ENCODE peak calls at places on chromosomes 6 and 20, in seven cellular contexts. One of them, this sample, is unnamed.

GRCh38 chr6:105985816-105986632 is 100.1 kb upstream of the PRDM1 start:
- DNase-seq in heart right ventricle: peak
- DNase-seq in pancreas: no peak
- DNase-seq in CD8-positive, alpha-beta T cell: no peak
- DNase-seq in fibroblast of mammary gland: no peak
- DNase-seq in activated CD8-positive, alpha-beta T cell treated with anti-CD3 and anti-CD28 coated beads for 36 hours: no peak
- DNase-seq in body of pancreas: no peak
- DNase-seq in this sample: peak

GRCh38 chr20:38032585-38033329 is 499 bp downstream of the TTI1 start:
- DNase-seq in heart right ventricle: no peak
- DNase-seq in CD8-positive, alpha-beta T cell: peak
- DNase-seq in fibroblast of mammary gland: no peak
- DNase-seq in activated CD8-positive, alpha-beta T cell treated with anti-CD3 and anti-CD28 coated beads for 36 hours: peak
- DNase-seq in pancreas: no peak
- DNase-seq in body of pancreas: no peak
- DNase-seq in this sample: peak

GRCh38 chr20:37741055-37741454 is 47.2 kb downstream of the CTNNBL1 start:
- DNase-seq in activated CD8-positive, alpha-beta T cell treated with anti-CD3 and anti-CD28 coated beads for 36 hours: no peak
- DNase-seq in CD8-positive, alpha-beta T cell: no peak
- DNase-seq in pancreas: no peak
- DNase-seq in fibroblast of mammary gland: peak
- DNase-seq in heart right ventricle: no peak
- DNase-seq in body of pancreas: no peak
- DNase-seq in this sample: no peak

GRCh38 chr20:4026093-4026601 is 10.8 kb upstream of the RNF24 start:
- DNase-seq in body of pancreas: no peak
- DNase-seq in CD8-positive, alpha-beta T cell: no peak
- DNase-seq in activated CD8-positive, alpha-beta T cell treated with anti-CD3 and anti-CD28 coated beads for 36 hours: no peak
- DNase-seq in heart right ventricle: no peak
- DNase-seq in fibroblast of mammary gland: peak
- DNase-seq in pancreas: no peak
- DNase-seq in this sample: no peak

GRCh38 chr6:13813621-13814175 is 659 bp downstream of the MCUR1 start:
- DNase-seq in fibroblast of mammary gland: peak
- DNase-seq in pancreas: peak
- DNase-seq in CD8-positive, alpha-beta T cell: no peak
- DNase-seq in activated CD8-positive, alpha-beta T cell treated with anti-CD3 and anti-CD28 coated beads for 36 hours: no peak
- DNase-seq in body of pancreas: peak
- DNase-seq in heart right ventricle: peak
- DNase-seq in this sample: peak

GRCh38 chr20:2165871-2166270 is 64.2 kb downstream of the STK35 start:
- DNase-seq in CD8-positive, alpha-beta T cell: no peak
- DNase-seq in activated CD8-positive, alpha-beta T cell treated with anti-CD3 and anti-CD28 coated beads for 36 hours: no peak
- DNase-seq in pancreas: no peak
- DNase-seq in heart right ventricle: no peak
- DNase-seq in body of pancreas: no peak
- DNase-seq in fibroblast of mammary gland: no peak
- DNase-seq in this sample: no peak

GRCh38 chr20:53934421-53935352 is 135.7 kb downstream of the BCAS1 start:
- DNase-seq in heart right ventricle: no peak
- DNase-seq in body of pancreas: no peak
- DNase-seq in pancreas: no peak
- DNase-seq in CD8-positive, alpha-beta T cell: no peak
- DNase-seq in fibroblast of mammary gland: peak
- DNase-seq in activated CD8-positive, alpha-beta T cell treated with anti-CD3 and anti-CD28 coated beads for 36 hours: peak
- DNase-seq in this sample: peak

GRCh38 chr6:161701051-161701450 is 427.2 kb upstream of the AGPAT4 start:
- DNase-seq in fibroblast of mammary gland: no peak
- DNase-seq in heart right ventricle: no peak
- DNase-seq in pancreas: no peak
- DNase-seq in CD8-positive, alpha-beta T cell: no peak
- DNase-seq in activated CD8-positive, alpha-beta T cell treated with anti-CD3 and anti-CD28 coated beads for 36 hours: no peak
- DNase-seq in body of pancreas: no peak
- DNase-seq in this sample: no peak

GRCh38 chr20:16671753-16672152 is 58.1 kb upstream of the SNRPB2 start:
- DNase-seq in CD8-positive, alpha-beta T cell: no peak
- DNase-seq in heart right ventricle: no peak
- DNase-seq in pancreas: no peak
- DNase-seq in activated CD8-positive, alpha-beta T cell treated with anti-CD3 and anti-CD28 coated beads for 36 hours: no peak
- DNase-seq in body of pancreas: no peak
- DNase-seq in fibroblast of mammary gland: no peak
- DNase-seq in this sample: no peak

GRCh38 chr6:83474309-83474708 is 38.0 kb upstream of the PRSS35 start:
- DNase-seq in CD8-positive, alpha-beta T cell: no peak
- DNase-seq in fibroblast of mammary gland: peak
- DNase-seq in pancreas: no peak
- DNase-seq in activated CD8-positive, alpha-beta T cell treated with anti-CD3 and anti-CD28 coated beads for 36 hours: no peak
- DNase-seq in body of pancreas: no peak
- DNase-seq in heart right ventricle: no peak
- DNase-seq in this sample: peak

GRCh38 chr6:104566411-104566810 is 293.3 kb downstream of the HACE1 start:
- DNase-seq in activated CD8-positive, alpha-beta T cell treated with anti-CD3 and anti-CD28 coated beads for 36 hours: no peak
- DNase-seq in heart right ventricle: no peak
- DNase-seq in pancreas: no peak
- DNase-seq in body of pancreas: no peak
- DNase-seq in fibroblast of mammary gland: peak
- DNase-seq in CD8-positive, alpha-beta T cell: no peak
- DNase-seq in this sample: no peak

GRCh38 chr6:123074616-123075015 is 78.6 kb downstream of the CLVS2 start:
- DNase-seq in CD8-positive, alpha-beta T cell: no peak
- DNase-seq in heart right ventricle: no peak
- DNase-seq in activated CD8-positive, alpha-beta T cell treated with anti-CD3 and anti-CD28 coated beads for 36 hours: no peak
- DNase-seq in pancreas: no peak
- DNase-seq in fibroblast of mammary gland: no peak
- DNase-seq in body of pancreas: no peak
- DNase-seq in this sample: no peak

GRCh38 chr6:27604986-27605385 is 132.1 kb upstream of the ZNF184 start:
- DNase-seq in body of pancreas: no peak
- DNase-seq in fibroblast of mammary gland: peak
- DNase-seq in pancreas: no peak
- DNase-seq in heart right ventricle: no peak
- DNase-seq in activated CD8-positive, alpha-beta T cell treated with anti-CD3 and anti-CD28 coated beads for 36 hours: no peak
- DNase-seq in CD8-positive, alpha-beta T cell: no peak
- DNase-seq in this sample: no peak

GRCh38 chr20:1933465-1933870 is 38.3 kb downstream of the SIRPA start:
- DNase-seq in pancreas: peak
- DNase-seq in heart right ventricle: peak
- DNase-seq in activated CD8-positive, alpha-beta T cell treated with anti-CD3 and anti-CD28 coated beads for 36 hours: no peak
- DNase-seq in fibroblast of mammary gland: peak
- DNase-seq in body of pancreas: peak
- DNase-seq in CD8-positive, alpha-beta T cell: no peak
- DNase-seq in this sample: no peak

GRCh38 chr6:127302728-127303675 is 36.3 kb downstream of the RNF146 start:
- DNase-seq in heart right ventricle: no peak
- DNase-seq in body of pancreas: peak
- DNase-seq in pancreas: no peak
- DNase-seq in fibroblast of mammary gland: peak
- DNase-seq in CD8-positive, alpha-beta T cell: peak
- DNase-seq in activated CD8-positive, alpha-beta T cell treated with anti-CD3 and anti-CD28 coated beads for 36 hours: peak
- DNase-seq in this sample: no peak

GRCh38 chr20:25563362-25563761 is 22.0 kb downstream of the NINL start:
- DNase-seq in pancreas: no peak
- DNase-seq in CD8-positive, alpha-beta T cell: no peak
- DNase-seq in heart right ventricle: no peak
- DNase-seq in activated CD8-positive, alpha-beta T cell treated with anti-CD3 and anti-CD28 coated beads for 36 hours: no peak
- DNase-seq in body of pancreas: no peak
- DNase-seq in fibroblast of mammary gland: no peak
- DNase-seq in this sample: no peak

GRCh38 chr20:58086763-58087566 is 141.5 kb downstream of the ANKRD60 start:
- DNase-seq in CD8-positive, alpha-beta T cell: no peak
- DNase-seq in activated CD8-positive, alpha-beta T cell treated with anti-CD3 and anti-CD28 coated beads for 36 hours: peak
- DNase-seq in pancreas: no peak
- DNase-seq in fibroblast of mammary gland: peak
- DNase-seq in heart right ventricle: no peak
- DNase-seq in body of pancreas: peak
- DNase-seq in this sample: peak

GRCh38 chr6:125597411-125598253 is 151.8 kb upstream of the HEY2 start:
- DNase-seq in fibroblast of mammary gland: no peak
- DNase-seq in CD8-positive, alpha-beta T cell: no peak
- DNase-seq in pancreas: no peak
- DNase-seq in body of pancreas: no peak
- DNase-seq in activated CD8-positive, alpha-beta T cell treated with anti-CD3 and anti-CD28 coated beads for 36 hours: no peak
- DNase-seq in heart right ventricle: peak
- DNase-seq in this sample: no peak

GRCh38 chr6:35243386-35243958 is 16.1 kb upstream of the ZNF76 start:
- DNase-seq in fibroblast of mammary gland: no peak
- DNase-seq in CD8-positive, alpha-beta T cell: no peak
- DNase-seq in body of pancreas: no peak
- DNase-seq in heart right ventricle: no peak
- DNase-seq in pancreas: no peak
- DNase-seq in activated CD8-positive, alpha-beta T cell treated with anti-CD3 and anti-CD28 coated beads for 36 hours: no peak
- DNase-seq in this sample: no peak

GRCh38 chr6:33840064-33840926 is 36.5 kb upstream of the MLN start:
- DNase-seq in heart right ventricle: no peak
- DNase-seq in fibroblast of mammary gland: peak
- DNase-seq in CD8-positive, alpha-beta T cell: no peak
- DNase-seq in body of pancreas: no peak
- DNase-seq in activated CD8-positive, alpha-beta T cell treated with anti-CD3 and anti-CD28 coated beads for 36 hours: peak
- DNase-seq in pancreas: no peak
- DNase-seq in this sample: peak

GRCh38 chr20:1824834-1825233 is 70.4 kb upstream of the SIRPA start:
- DNase-seq in body of pancreas: no peak
- DNase-seq in heart right ventricle: no peak
- DNase-seq in activated CD8-positive, alpha-beta T cell treated with anti-CD3 and anti-CD28 coated beads for 36 hours: no peak
- DNase-seq in fibroblast of mammary gland: no peak
- DNase-seq in pancreas: no peak
- DNase-seq in CD8-positive, alpha-beta T cell: no peak
- DNase-seq in this sample: no peak

DNA sequence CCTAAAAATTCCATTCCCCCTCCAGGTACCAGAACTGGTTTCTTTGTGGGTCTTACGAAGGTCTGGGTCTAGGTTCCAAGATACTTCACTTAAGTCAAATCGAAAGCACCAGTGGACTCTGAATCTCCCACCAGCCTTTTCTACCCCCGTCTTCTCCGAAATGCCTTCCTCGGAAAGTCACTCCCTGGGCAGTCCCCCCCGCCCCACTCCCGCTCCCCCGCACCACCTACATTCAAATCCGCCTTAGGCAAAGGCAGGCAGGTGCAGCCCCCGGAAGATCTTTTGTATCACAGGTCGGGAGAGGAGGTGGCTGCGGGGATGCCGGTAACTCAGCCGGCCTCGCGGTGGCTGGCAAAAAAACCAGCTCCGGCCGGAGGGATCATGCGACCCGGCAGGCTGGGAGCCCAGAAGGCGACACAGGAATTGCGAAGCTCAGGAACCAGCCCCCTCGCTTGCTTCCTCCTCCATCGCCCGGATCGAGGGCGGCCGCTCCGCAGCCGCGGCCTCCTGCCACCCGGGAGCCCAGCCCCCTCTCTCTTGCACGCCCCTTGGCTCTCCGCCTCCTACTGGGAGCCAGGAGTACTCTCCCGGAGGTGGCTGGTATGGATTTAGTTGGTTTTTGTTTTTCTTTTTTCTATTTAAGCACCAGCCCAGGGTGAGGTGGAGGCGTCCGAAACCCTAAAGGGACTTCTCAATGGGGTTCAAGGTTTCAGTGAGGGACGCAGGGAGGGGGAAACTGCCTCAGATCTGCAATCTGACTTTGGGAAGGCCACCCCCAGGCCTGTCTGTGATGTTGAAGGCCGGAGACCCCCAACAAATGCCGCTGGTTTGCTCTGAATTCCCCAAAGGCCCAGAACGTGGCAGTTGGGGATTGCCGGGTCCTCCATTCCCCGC is at the start of gene BCL2L1:
- DNase-seq in fibroblast of mammary gland: peak
- DNase-seq in CD8-positive, alpha-beta T cell: peak
- DNase-seq in heart right ventricle: peak
- DNase-seq in pancreas: peak
- DNase-seq in body of pancreas: peak
- DNase-seq in activated CD8-positive, alpha-beta T cell treated with anti-CD3 and anti-CD28 coated beads for 36 hours: peak
- DNase-seq in this sample: peak
- TF ChIP-seq CTCF in fibroblast of mammary gland: peak
- TF ChIP-seq CTCF in CD8-positive, alpha-beta T cell: no peak
- TF ChIP-seq CTCF in heart right ventricle: peak
- TF ChIP-seq CTCF in pancreas: peak
- TF ChIP-seq CTCF in body of pancreas: peak
- TF ChIP-seq CTCF in activated CD8-positive, alpha-beta T cell treated with anti-CD3 and anti-CD28 coated beads for 36 hours: peak
- TF ChIP-seq CTCF in this sample: peak

DNA sequence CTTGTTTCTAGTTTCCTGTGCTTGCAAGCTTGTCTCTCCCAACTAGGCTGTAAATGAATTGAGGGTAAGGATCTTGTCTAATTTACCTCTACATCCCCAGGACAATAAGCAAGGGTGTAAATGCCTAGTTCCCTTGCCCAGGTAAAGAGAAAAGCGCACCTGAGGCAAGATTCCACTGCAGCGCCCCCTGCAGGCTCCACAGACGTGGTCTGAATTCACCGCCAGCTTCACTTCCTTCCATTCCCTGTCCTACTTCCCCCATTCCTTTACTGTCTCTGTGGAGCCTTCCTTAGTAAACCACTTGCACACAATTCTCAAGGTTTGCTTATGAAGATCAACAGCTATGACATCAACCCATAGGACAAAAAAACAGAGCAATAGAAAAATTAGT is 42.3 kb downstream of the ANKEF1 start:
- DNase-seq in fibroblast of mammary gland: no peak
- DNase-seq in pancreas: no peak
- DNase-seq in CD8-positive, alpha-beta T cell: no peak
- DNase-seq in heart right ventricle: no peak
- DNase-seq in activated CD8-positive, alpha-beta T cell treated with anti-CD3 and anti-CD28 coated beads for 36 hours: peak
- DNase-seq in body of pancreas: no peak
- DNase-seq in this sample: peak
- TF ChIP-seq CTCF in fibroblast of mammary gland: peak
- TF ChIP-seq CTCF in pancreas: no peak
- TF ChIP-seq CTCF in CD8-positive, alpha-beta T cell: no peak
- TF ChIP-seq CTCF in heart right ventricle: peak
- TF ChIP-seq CTCF in activated CD8-positive, alpha-beta T cell treated with anti-CD3 and anti-CD28 coated beads for 36 hours: peak
- TF ChIP-seq CTCF in body of pancreas: peak
- TF ChIP-seq CTCF in this sample: no peak

DNA sequence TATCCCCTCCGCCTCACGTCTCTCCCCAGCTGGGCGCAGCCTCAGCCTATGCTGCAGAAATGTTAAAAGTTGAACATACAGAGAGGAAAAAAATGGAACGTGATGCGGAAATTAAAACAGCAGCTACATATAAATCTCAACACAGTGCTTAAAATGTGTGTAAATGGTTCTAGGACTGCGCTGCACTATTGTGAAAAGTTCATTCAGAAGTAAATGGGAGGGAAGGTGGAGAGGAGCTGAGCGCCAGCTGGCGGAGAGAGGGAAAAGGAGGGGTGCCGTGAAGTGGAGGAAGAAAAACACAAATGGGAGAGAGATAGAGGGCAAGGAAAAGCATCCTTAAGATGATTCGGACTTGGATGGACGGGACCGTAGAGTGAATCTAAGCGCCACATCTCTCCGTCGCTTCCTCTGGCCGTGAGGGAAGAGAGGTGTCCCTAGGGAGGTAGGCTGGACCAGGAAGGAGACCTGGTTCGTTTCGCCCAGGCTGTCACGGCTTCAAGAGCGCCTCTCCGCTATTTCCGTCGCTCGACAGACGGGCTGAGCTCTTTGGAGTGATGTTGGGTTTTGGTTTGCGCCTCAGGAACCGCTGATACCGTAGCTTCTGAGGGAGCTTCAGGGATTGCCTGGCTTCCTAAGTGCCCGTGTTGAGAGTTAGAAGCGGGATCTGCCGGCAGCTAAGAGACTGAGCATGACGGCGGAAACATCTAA is 113.7 kb downstream of the TRIM27 start:
- DNase-seq in heart right ventricle: no peak
- DNase-seq in pancreas: no peak
- DNase-seq in fibroblast of mammary gland: no peak
- DNase-seq in activated CD8-positive, alpha-beta T cell treated with anti-CD3 and anti-CD28 coated beads for 36 hours: no peak
- DNase-seq in body of pancreas: no peak
- DNase-seq in CD8-positive, alpha-beta T cell: no peak
- DNase-seq in this sample: no peak
- TF ChIP-seq CTCF in heart right ventricle: no peak
- TF ChIP-seq CTCF in pancreas: no peak
- TF ChIP-seq CTCF in fibroblast of mammary gland: no peak
- TF ChIP-seq CTCF in activated CD8-positive, alpha-beta T cell treated with anti-CD3 and anti-CD28 coated beads for 36 hours: no peak
- TF ChIP-seq CTCF in body of pancreas: no peak
- TF ChIP-seq CTCF in CD8-positive, alpha-beta T cell: no peak
- TF ChIP-seq CTCF in this sample: no peak

GRCh38 chr6:42197574-42198362 is 3.0 kb upstream of the GUCA1B start:
- DNase-seq in activated CD8-positive, alpha-beta T cell treated with anti-CD3 and anti-CD28 coated beads for 36 hours: peak
- DNase-seq in CD8-positive, alpha-beta T cell: peak
- DNase-seq in fibroblast of mammary gland: peak
- DNase-seq in pancreas: no peak
- DNase-seq in body of pancreas: peak
- DNase-seq in heart right ventricle: no peak
- DNase-seq in this sample: no peak
- TF ChIP-seq CTCF in activated CD8-positive, alpha-beta T cell treated with anti-CD3 and anti-CD28 coated beads for 36 hours: no peak
- TF ChIP-seq CTCF in CD8-positive, alpha-beta T cell: no peak
- TF ChIP-seq CTCF in fibroblast of mammary gland: no peak
- TF ChIP-seq CTCF in pancreas: no peak
- TF ChIP-seq CTCF in body of pancreas: no peak
- TF ChIP-seq CTCF in heart right ventricle: no peak
- TF ChIP-seq CTCF in this sample: no peak